ENCODE peak calls at places on chromosomes 2 and 18, in six cellular contexts. One of them, this sample, is unnamed.

GRCh38 chr18:33616556-33616955 is 38.5 kb downstream of the ASXL3 start:
- DNase-seq in foreskin keratinocyte: no peak
- DNase-seq in cardiac muscle cell: no peak
- DNase-seq in H9: no peak
- DNase-seq in kidney: no peak
- DNase-seq in esophagus muscularis mucosa: no peak
- DNase-seq in this sample: no peak

GRCh38 chr2:30336978-30337841 is 105.9 kb downstream of the LBH start:
- DNase-seq in cardiac muscle cell: no peak
- DNase-seq in esophagus muscularis mucosa: no peak
- DNase-seq in H9: no peak
- DNase-seq in kidney: peak; percentile 59
- DNase-seq in foreskin keratinocyte: no peak
- DNase-seq in this sample: no peak

GRCh38 chr2:18426174-18426573 is 134.3 kb downstream of the RDH14 start:
- DNase-seq in kidney: no peak
- DNase-seq in H9: no peak
- DNase-seq in foreskin keratinocyte: no peak
- DNase-seq in cardiac muscle cell: no peak
- DNase-seq in esophagus muscularis mucosa: no peak
- DNase-seq in this sample: no peak

GRCh38 chr2:123165616-123166015 is 859.5 kb upstream of the CNTNAP5 start:
- DNase-seq in cardiac muscle cell: no peak
- DNase-seq in foreskin keratinocyte: no peak
- DNase-seq in esophagus muscularis mucosa: no peak
- DNase-seq in H9: no peak
- DNase-seq in kidney: no peak
- DNase-seq in this sample: no peak

GRCh38 chr2:112712903-112713584 is 7.8 kb upstream of the NT5DC4 start:
- DNase-seq in foreskin keratinocyte: no peak
- DNase-seq in kidney: no peak
- DNase-seq in cardiac muscle cell: no peak
- DNase-seq in H9: no peak
- DNase-seq in esophagus muscularis mucosa: no peak
- DNase-seq in this sample: no peak

GRCh38 chr2:69305712-69306611 is 81.1 kb downstream of the GFPT1 start:
- DNase-seq in kidney: no peak
- DNase-seq in H9: peak; percentile 51
- DNase-seq in cardiac muscle cell: no peak
- DNase-seq in foreskin keratinocyte: no peak
- DNase-seq in esophagus muscularis mucosa: no peak
- DNase-seq in this sample: peak; percentile 77

GRCh38 chr2:18557121-18557520 is 3.3 kb downstream of the RDH14 start:
- DNase-seq in kidney: no peak
- DNase-seq in H9: no peak
- DNase-seq in esophagus muscularis mucosa: no peak
- DNase-seq in cardiac muscle cell: no peak
- DNase-seq in foreskin keratinocyte: no peak
- DNase-seq in this sample: no peak

GRCh38 chr2:61015971-61016370 is 1.5 kb upstream of the PEX13 start:
- DNase-seq in foreskin keratinocyte: no peak
- DNase-seq in kidney: no peak
- DNase-seq in esophagus muscularis mucosa: no peak
- DNase-seq in H9: no peak
- DNase-seq in cardiac muscle cell: no peak
- DNase-seq in this sample: no peak

GRCh38 chr2:46232860-46233259 is 64.3 kb upstream of the EPAS1 start:
- DNase-seq in esophagus muscularis mucosa: no peak
- DNase-seq in H9: no peak
- DNase-seq in cardiac muscle cell: no peak
- DNase-seq in kidney: no peak
- DNase-seq in foreskin keratinocyte: no peak
- DNase-seq in this sample: no peak

GRCh38 chr18:79353238-79353637 is 42.5 kb upstream of the NFATC1 start:
- DNase-seq in cardiac muscle cell: peak; percentile 35
- DNase-seq in H9: peak; percentile 65
- DNase-seq in kidney: no peak
- DNase-seq in foreskin keratinocyte: no peak
- DNase-seq in esophagus muscularis mucosa: no peak
- DNase-seq in this sample: peak; percentile 84

GRCh38 chr2:60973705-60974104 is 43.8 kb upstream of the PEX13 start:
- DNase-seq in esophagus muscularis mucosa: no peak
- DNase-seq in foreskin keratinocyte: no peak
- DNase-seq in cardiac muscle cell: no peak
- DNase-seq in H9: peak; percentile 31
- DNase-seq in kidney: no peak
- DNase-seq in this sample: peak; percentile 45

GRCh38 chr2:80185091-80185490 is 119.5 kb downstream of the LRRTM1 start:
- DNase-seq in H9: no peak
- DNase-seq in kidney: no peak
- DNase-seq in cardiac muscle cell: no peak
- DNase-seq in foreskin keratinocyte: no peak
- DNase-seq in esophagus muscularis mucosa: peak; percentile 81
- DNase-seq in this sample: no peak

GRCh38 chr2:182228073-182228473 is 198.8 kb downstream of the PDE1A start:
- DNase-seq in H9: no peak
- DNase-seq in esophagus muscularis mucosa: no peak
- DNase-seq in kidney: no peak
- DNase-seq in cardiac muscle cell: no peak
- DNase-seq in foreskin keratinocyte: no peak
- DNase-seq in this sample: no peak

GRCh38 chr2:236637691-236638569 is 68.3 kb downstream of the ACKR3 start:
- DNase-seq in esophagus muscularis mucosa: peak; percentile 83
- DNase-seq in foreskin keratinocyte: no peak
- DNase-seq in cardiac muscle cell: no peak
- DNase-seq in kidney: peak; percentile 3
- DNase-seq in H9: no peak
- DNase-seq in this sample: peak; percentile 20

GRCh38 chr2:239805043-239805329 is 220.2 kb downstream of the NDUFA10 start:
- DNase-seq in cardiac muscle cell: no peak
- DNase-seq in esophagus muscularis mucosa: no peak
- DNase-seq in H9: no peak
- DNase-seq in kidney: peak; percentile 41
- DNase-seq in foreskin keratinocyte: no peak
- DNase-seq in this sample: peak; percentile 26

GRCh38 chr2:71933467-71934319 is 214.0 kb downstream of the CYP26B1 start:
- DNase-seq in cardiac muscle cell: peak; percentile 23
- DNase-seq in foreskin keratinocyte: no peak
- DNase-seq in esophagus muscularis mucosa: peak; percentile 89
- DNase-seq in kidney: no peak
- DNase-seq in H9: peak; percentile 34
- DNase-seq in this sample: peak; percentile 72

GRCh38 chr2:43220982-43221659 is 5.3 kb downstream of the ZFP36L2 start:
- DNase-seq in foreskin keratinocyte: peak; percentile 69
- DNase-seq in kidney: peak; percentile 94
- DNase-seq in H9: peak; percentile 69
- DNase-seq in esophagus muscularis mucosa: peak; percentile 94
- DNase-seq in cardiac muscle cell: no peak
- DNase-seq in this sample: peak; percentile 86

GRCh38 chr2:96509114-96509846 is 4.1 kb upstream of the NEURL3 start:
- DNase-seq in cardiac muscle cell: peak; percentile 90
- DNase-seq in foreskin keratinocyte: no peak
- DNase-seq in H9: peak; percentile 96
- DNase-seq in kidney: peak; percentile 96
- DNase-seq in esophagus muscularis mucosa: no peak
- DNase-seq in this sample: peak; percentile 99

GRCh38 chr2:64514018-64514417 is 10.1 kb upstream of the AFTPH start:
- DNase-seq in cardiac muscle cell: no peak
- DNase-seq in foreskin keratinocyte: no peak
- DNase-seq in H9: no peak
- DNase-seq in kidney: no peak
- DNase-seq in esophagus muscularis mucosa: no peak
- DNase-seq in this sample: no peak

GRCh38 chr2:166163775-166164174 is 36.0 kb upstream of the SCN1A start:
- DNase-seq in kidney: no peak
- DNase-seq in foreskin keratinocyte: no peak
- DNase-seq in esophagus muscularis mucosa: no peak
- DNase-seq in cardiac muscle cell: no peak
- DNase-seq in H9: no peak
- DNase-seq in this sample: no peak

GRCh38 chr18:12044591-12044990 is 49.1 kb upstream of the ANKRD62 start:
- DNase-seq in foreskin keratinocyte: no peak
- DNase-seq in H9: no peak
- DNase-seq in kidney: no peak
- DNase-seq in cardiac muscle cell: no peak
- DNase-seq in esophagus muscularis mucosa: no peak
- DNase-seq in this sample: no peak

GRCh38 chr2:156338578-156338977 is 6.1 kb upstream of the NR4A2 start:
- DNase-seq in esophagus muscularis mucosa: no peak
- DNase-seq in cardiac muscle cell: no peak
- DNase-seq in H9: no peak
- DNase-seq in kidney: no peak
- DNase-seq in foreskin keratinocyte: no peak
- DNase-seq in this sample: no peak

GRCh38 chr2:106572541-106573148 is 85.5 kb downstream of the CD8B2 start:
- DNase-seq in H9: peak; percentile 49
- DNase-seq in cardiac muscle cell: no peak
- DNase-seq in foreskin keratinocyte: no peak
- DNase-seq in kidney: no peak
- DNase-seq in esophagus muscularis mucosa: no peak
- DNase-seq in this sample: peak; percentile 75

GRCh38 chr2:65133626-65134025 is 3.7 kb upstream of the RAB1A start:
- DNase-seq in foreskin keratinocyte: no peak
- DNase-seq in H9: no peak
- DNase-seq in esophagus muscularis mucosa: no peak
- DNase-seq in cardiac muscle cell: no peak
- DNase-seq in kidney: no peak
- DNase-seq in this sample: no peak

GRCh38 chr2:190511104-190511503 is 23.4 kb downstream of the NEMP2 start:
- DNase-seq in kidney: no peak
- DNase-seq in H9: no peak
- DNase-seq in cardiac muscle cell: no peak
- DNase-seq in foreskin keratinocyte: no peak
- DNase-seq in esophagus muscularis mucosa: no peak
- DNase-seq in this sample: no peak

GRCh38 chr2:58578276-58578675 is 337.2 kb upstream of the FANCL start:
- DNase-seq in cardiac muscle cell: no peak
- DNase-seq in esophagus muscularis mucosa: no peak
- DNase-seq in kidney: no peak
- DNase-seq in foreskin keratinocyte: no peak
- DNase-seq in H9: no peak
- DNase-seq in this sample: no peak

GRCh38 chr2:238924032-238924431 is 76.1 kb downstream of the TWIST2 start:
- DNase-seq in kidney: peak; percentile 37
- DNase-seq in foreskin keratinocyte: no peak
- DNase-seq in cardiac muscle cell: no peak
- DNase-seq in H9: no peak
- DNase-seq in esophagus muscularis mucosa: no peak
- DNase-seq in this sample: no peak

GRCh38 chr2:216283038-216283900 is 89.0 kb downstream of the MARCHF4 start:
- DNase-seq in kidney: no peak
- DNase-seq in esophagus muscularis mucosa: no peak
- DNase-seq in foreskin keratinocyte: no peak
- DNase-seq in H9: peak; percentile 95
- DNase-seq in cardiac muscle cell: peak; percentile 77
- DNase-seq in this sample: peak; percentile 98

GRCh38 chr2:11867926-11868325 is 121.5 kb downstream of the LPIN1 start:
- DNase-seq in esophagus muscularis mucosa: no peak
- DNase-seq in kidney: no peak
- DNase-seq in H9: no peak
- DNase-seq in foreskin keratinocyte: peak; percentile 57
- DNase-seq in cardiac muscle cell: no peak
- DNase-seq in this sample: peak; percentile 22

GRCh38 chr2:154700142-154700541 is 1.6 kb downstream of the KCNJ3 start:
- DNase-seq in H9: no peak
- DNase-seq in kidney: no peak
- DNase-seq in esophagus muscularis mucosa: no peak
- DNase-seq in foreskin keratinocyte: no peak
- DNase-seq in cardiac muscle cell: no peak
- DNase-seq in this sample: no peak

DNA sequence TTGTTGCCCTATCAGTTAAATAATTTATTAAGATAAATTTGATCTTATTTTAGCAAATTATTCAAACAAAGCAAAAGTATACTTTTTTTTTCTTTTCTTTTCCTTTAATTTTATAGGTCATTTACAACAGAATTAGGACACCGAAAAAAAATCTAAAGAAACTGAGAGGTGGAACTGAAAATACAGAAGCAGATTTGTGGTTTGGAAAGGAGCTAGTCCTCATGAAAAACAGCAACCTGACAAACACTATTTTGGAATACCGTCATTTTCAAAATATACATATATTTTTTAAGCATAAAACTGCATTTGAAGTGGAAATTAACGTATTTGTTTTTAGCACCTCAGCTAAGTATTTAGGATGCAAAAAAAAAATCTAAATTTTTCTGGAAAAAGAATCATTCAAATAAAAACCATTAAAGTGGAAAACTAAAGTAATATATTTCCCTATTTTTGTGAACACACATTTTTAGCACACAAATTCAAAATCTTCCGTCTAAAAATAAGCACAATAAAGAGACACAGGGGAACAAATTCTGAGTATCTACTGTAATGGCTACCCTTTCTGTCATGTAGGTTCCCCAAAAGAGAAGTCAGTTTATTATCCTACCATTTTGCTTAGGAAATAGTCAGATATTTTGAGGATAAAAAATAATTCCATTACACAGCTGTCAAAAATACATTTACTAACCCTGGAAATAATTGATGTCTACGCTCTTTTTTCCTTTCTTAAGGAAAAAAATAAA is 2.7 kb downstream of the CCDC88A start:
- DNase-seq in cardiac muscle cell: no peak
- DNase-seq in H9: no peak
- DNase-seq in foreskin keratinocyte: no peak
- DNase-seq in kidney: no peak
- DNase-seq in esophagus muscularis mucosa: no peak
- DNase-seq in this sample: no peak
- H3K4me1 ChIP-seq in cardiac muscle cell: peaks cover 21% of the 10 kb centered on the region
- H3K4me1 ChIP-seq in H9: no peaks in the 10 kb centered on the region
- H3K4me1 ChIP-seq in foreskin keratinocyte: peaks cover 10% of the 10 kb centered on the region
- H3K4me1 ChIP-seq in kidney: no peaks in the 10 kb centered on the region
- H3K4me1 ChIP-seq in esophagus muscularis mucosa: peaks cover 28% of the 10 kb centered on the region
- H3K4me1 ChIP-seq in this sample: no peaks in the 10 kb centered on the region

GRCh38 chr2:68253211-68254068 is 1.1 kb upstream of the PPP3R1 start:
- DNase-seq in esophagus muscularis mucosa: no peak
- DNase-seq in H9: no peak
- DNase-seq in cardiac muscle cell: no peak
- DNase-seq in kidney: no peak
- DNase-seq in foreskin keratinocyte: no peak
- DNase-seq in this sample: no peak
- H3K4me1 ChIP-seq in esophagus muscularis mucosa: peaks cover 43% of the 10 kb centered on the region
- H3K4me1 ChIP-seq in H9: peaks cover 2% of the 10 kb centered on the region
- H3K4me1 ChIP-seq in cardiac muscle cell: peaks cover 28% of the 10 kb centered on the region
- H3K4me1 ChIP-seq in kidney: peaks cover 9% of the 10 kb centered on the region
- H3K4me1 ChIP-seq in foreskin keratinocyte: peaks cover 18% of the 10 kb centered on the region
- H3K4me1 ChIP-seq in this sample: peaks cover 10% of the 10 kb centered on the region

GRCh38 chr2:8534729-8535397 is 147.0 kb upstream of the ID2 start:
- DNase-seq in kidney: peak; percentile 89
- DNase-seq in cardiac muscle cell: no peak
- DNase-seq in H9: no peak
- DNase-seq in esophagus muscularis mucosa: no peak
- DNase-seq in foreskin keratinocyte: no peak
- DNase-seq in this sample: no peak
- H3K4me1 ChIP-seq in kidney: peaks cover 27% of the 10 kb centered on the region
- H3K4me1 ChIP-seq in cardiac muscle cell: peaks cover 50% of the 10 kb centered on the region
- H3K4me1 ChIP-seq in H9: no peaks in the 10 kb centered on the region
- H3K4me1 ChIP-seq in esophagus muscularis mucosa: peaks cover 42% of the 10 kb centered on the region
- H3K4me1 ChIP-seq in foreskin keratinocyte: no peaks in the 10 kb centered on the region
- H3K4me1 ChIP-seq in this sample: peaks cover 16% of the 10 kb centered on the region

GRCh38 chr2:204840504-204840903 is 295.2 kb downstream of the PARD3B start:
- DNase-seq in foreskin keratinocyte: no peak
- DNase-seq in cardiac muscle cell: no peak
- DNase-seq in esophagus muscularis mucosa: no peak
- DNase-seq in kidney: no peak
- DNase-seq in H9: no peak
- DNase-seq in this sample: no peak
- H3K4me1 ChIP-seq in foreskin keratinocyte: peaks cover 14% of the 10 kb centered on the region
- H3K4me1 ChIP-seq in cardiac muscle cell: no peaks in the 10 kb centered on the region
- H3K4me1 ChIP-seq in esophagus muscularis mucosa: peaks cover 19% of the 10 kb centered on the region
- H3K4me1 ChIP-seq in kidney: no peaks in the 10 kb centered on the region
- H3K4me1 ChIP-seq in H9: no peaks in the 10 kb centered on the region
- H3K4me1 ChIP-seq in this sample: no peaks in the 10 kb centered on the region

This sample was measured in endodermal cell.